ENCODE peak calls at places on chromosomes 11 and 22, in ten cellular contexts. Z is CD8-positive, alpha-beta T cell; X is pancreas; E is cardiac muscle cell; D is HL-60; C is IMR-90; H is heart right ventricle; A is A549; Y is GM12865; K is fibroblast of mammary gland. J is an unnamed sample.

GRCh38 chr11:46948378-46949131 is 12.0 kb downstream of the CSTPP1 start:
- DNase-seq in Z (no peak), D (no peak), C (peak), K (peak), X (no peak), A (no peak), H (no peak), E (peak), Y (no peak), J (peak)

GRCh38 chr22:21447694-21448402 is 19.3 kb upstream of the TMEM191C start:
- DNase-seq in Y (no peak), A (no peak), E (no peak), C (no peak), H (peak), X (peak), Z (no peak), K (no peak), D (no peak), J (no peak)

GRCh38 chr11:1283091-1283511 is 26.3 kb downstream of the TOLLIP start:
- DNase-seq in H (no peak), C (no peak), Y (no peak), A (no peak), Z (no peak), X (no peak), E (no peak), D (no peak), K (no peak), J (no peak)

GRCh38 chr11:122732342-122733300 is 77.1 kb downstream of the UBASH3B start:
- DNase-seq in K (no peak), Y (no peak), X (no peak), Z (no peak), A (no peak), D (no peak), C (no peak), E (no peak), H (no peak), J (no peak)

GRCh38 chr11:96045622-96046456 is 121.9 kb upstream of the MTMR2 start:
- DNase-seq in D (no peak), A (no peak), C (peak), Z (no peak), E (peak), H (peak), X (peak), Y (no peak), K (peak), J (peak)

GRCh38 chr22:38758276-38758945 is 2.6 kb upstream of the SUN2 start:
- DNase-seq in E (no peak), A (no peak), Z (peak), X (no peak), C (no peak), H (no peak), Y (no peak), D (no peak), K (no peak), J (no peak)

GRCh38 chr22:28032896-28033295 is 113.8 kb upstream of the PITPNB start:
- DNase-seq in X (no peak), H (no peak), Y (no peak), Z (no peak), C (no peak), E (no peak), D (no peak), A (no peak), K (no peak), J (no peak)

GRCh38 chr22:37059876-37060449 is 8.4 kb downstream of the KCTD17 start:
- DNase-seq in X (no peak), D (no peak), E (no peak), A (no peak), H (peak), Z (no peak), C (no peak), Y (no peak), K (no peak), J (no peak)

GRCh38 chr11:746289-747175 is 732 bp upstream of the TALDO1 start:
- DNase-seq in X (no peak), K (peak), E (no peak), Y (peak), D (no peak), Z (no peak), H (no peak), C (peak), A (no peak), J (no peak)

GRCh38 chr11:86244522-86245368 is at the start of gene EED:
- DNase-seq in D (peak), Z (peak), C (peak), K (peak), A (peak), H (peak), X (peak), E (peak), Y (peak), J (peak)

GRCh38 chr22:17265649-17266248 is 46.5 kb upstream of the ADA2 start:
- DNase-seq in H (no peak), C (no peak), Y (no peak), A (no peak), X (no peak), E (no peak), D (no peak), Z (no peak), K (no peak), J (no peak)

GRCh38 chr11:99773646-99774045 is 752.9 kb downstream of the CNTN5 start:
- DNase-seq in X (no peak), Z (no peak), H (no peak), E (peak), Y (no peak), C (peak), K (peak), A (no peak), D (no peak), J (no peak)

GRCh38 chr11:790721-791564 is 1.1 kb upstream of the CEND1 start:
- DNase-seq in H (peak), K (no peak), A (no peak), D (no peak), X (no peak), C (no peak), Z (no peak), Y (no peak), E (peak), J (no peak)

GRCh38 chr11:128509990-128510389 is 77.4 kb downstream of the ETS1 start:
- DNase-seq in K (peak), Y (no peak), C (peak), E (peak), H (no peak), X (no peak), A (no peak), Z (no peak), D (no peak), J (no peak)

GRCh38 chr11:37689951-37690350 is 1091.9 kb upstream of the RAG2 start:
- DNase-seq in Y (no peak), D (no peak), A (no peak), Z (no peak), K (no peak), H (no peak), E (no peak), C (no peak), X (no peak), J (peak)

GRCh38 chr22:41687901-41688364 is 734 bp downstream of the SNU13 start:
- DNase-seq in E (peak), Y (peak), Z (no peak), A (no peak), D (peak), H (no peak), X (no peak), C (peak), K (peak), J (no peak)

GRCh38 chr11:1879941-1880720 is 11.6 kb downstream of the PRR33 start:
- DNase-seq in A (no peak), Y (no peak), H (peak), D (no peak), X (no peak), K (peak), E (peak), Z (no peak), C (no peak), J (no peak)

GRCh38 chr11:117600261-117600783 is 196.7 kb downstream of the DSCAML1 start:
- DNase-seq in Y (no peak), Z (no peak), A (no peak), X (no peak), C (no peak), E (no peak), D (no peak), K (no peak), H (no peak), J (no peak)

GRCh38 chr11:117597083-117597482 is 199.9 kb downstream of the DSCAML1 start:
- DNase-seq in Z (no peak), X (peak), C (peak), Y (peak), D (peak), A (peak), E (peak), H (peak), K (peak), J (no peak)

GRCh38 chr11:101202614-101203013 is 73.0 kb upstream of the PGR start:
- DNase-seq in Z (no peak), H (no peak), C (no peak), A (no peak), X (no peak), Y (no peak), K (no peak), E (no peak), D (no peak), J (no peak)

GRCh38 chr11:125081098-125081798 is 18.1 kb downstream of the SLC37A2 start:
- DNase-seq in A (no peak), Z (no peak), X (no peak), H (no peak), Y (no peak), C (no peak), D (no peak), E (no peak), K (no peak), J (no peak)

GRCh38 chr11:575996-576756 is at the start of gene PHRF1:
- DNase-seq in K (peak), D (peak), Y (peak), Z (peak), E (peak), X (peak), H (peak), C (peak), A (peak), J (peak)

GRCh38 chr11:79312591-79313267 is 128.1 kb downstream of the TENM4 start:
- DNase-seq in E (peak), C (peak), Z (no peak), H (no peak), Y (no peak), A (no peak), D (peak), X (no peak), K (peak), J (no peak)

GRCh38 chr11:27623945-27624523 is 76.2 kb downstream of the BDNF start:
- DNase-seq in A (no peak), H (no peak), X (no peak), K (no peak), Y (no peak), E (no peak), C (no peak), Z (no peak), D (no peak), J (no peak)

GRCh38 chr22:24282401-24282800 is 11.8 kb downstream of the SPECC1L start:
- DNase-seq in C (no peak), H (no peak), E (no peak), D (no peak), X (no peak), Z (no peak), K (no peak), A (no peak), Y (no peak), J (no peak)

GRCh38 chr11:36333468-36333867 is 37.4 kb downstream of the PRR5L start:
- DNase-seq in Y (no peak), D (no peak), C (peak), K (peak), X (no peak), Z (no peak), E (peak), A (no peak), H (no peak), J (no peak)

GRCh38 chr11:8809605-8810272 is 101.2 kb upstream of the AKIP1 start:
- DNase-seq in D (no peak), X (no peak), C (no peak), H (no peak), A (no peak), E (no peak), K (no peak), Z (no peak), Y (no peak), J (no peak)

GRCh38 chr11:8807544-8808225 is 103.3 kb upstream of the AKIP1 start:
- DNase-seq in K (peak), Y (no peak), C (peak), Z (no peak), A (no peak), H (no peak), X (peak), D (no peak), E (peak), J (no peak)

GRCh38 chr11:8806974-8807373 is 104.0 kb upstream of the AKIP1 start:
- DNase-seq in Z (no peak), X (no peak), A (no peak), H (no peak), C (no peak), K (no peak), D (no peak), E (no peak), Y (no peak), J (no peak)

GRCh38 chr11:8809185-8809584 is 101.8 kb upstream of the AKIP1 start:
- DNase-seq in D (no peak), K (no peak), E (no peak), Z (no peak), H (no peak), Y (no peak), C (no peak), X (no peak), A (no peak), J (no peak)

GRCh38 chr11:8808226-8808585 is 102.8 kb upstream of the AKIP1 start:
- DNase-seq in E (no peak), A (no peak), Z (no peak), K (no peak), H (no peak), D (no peak), C (no peak), X (peak), Y (no peak), J (no peak)
- H3K4me3 ChIP-seq in E (no peak), A (no peak), Z (no peak), K (peak), H (peak), D (no peak), C (no peak), X (no peak), Y (no peak), J (peak)

GRCh38 chr11:61776561-61777075 is 15.8 kb downstream of the TMEM258 start:
- DNase-seq in Z (no peak), D (no peak), C (peak), X (peak), Y (peak), A (peak), E (peak), H (peak), K (peak), J (no peak)
- TF ChIP-seq CTCF in Z (peak), D (peak), C (peak), X (peak), Y (peak), A (peak), E (peak), H (peak), K (peak), J (peak)

DNA sequence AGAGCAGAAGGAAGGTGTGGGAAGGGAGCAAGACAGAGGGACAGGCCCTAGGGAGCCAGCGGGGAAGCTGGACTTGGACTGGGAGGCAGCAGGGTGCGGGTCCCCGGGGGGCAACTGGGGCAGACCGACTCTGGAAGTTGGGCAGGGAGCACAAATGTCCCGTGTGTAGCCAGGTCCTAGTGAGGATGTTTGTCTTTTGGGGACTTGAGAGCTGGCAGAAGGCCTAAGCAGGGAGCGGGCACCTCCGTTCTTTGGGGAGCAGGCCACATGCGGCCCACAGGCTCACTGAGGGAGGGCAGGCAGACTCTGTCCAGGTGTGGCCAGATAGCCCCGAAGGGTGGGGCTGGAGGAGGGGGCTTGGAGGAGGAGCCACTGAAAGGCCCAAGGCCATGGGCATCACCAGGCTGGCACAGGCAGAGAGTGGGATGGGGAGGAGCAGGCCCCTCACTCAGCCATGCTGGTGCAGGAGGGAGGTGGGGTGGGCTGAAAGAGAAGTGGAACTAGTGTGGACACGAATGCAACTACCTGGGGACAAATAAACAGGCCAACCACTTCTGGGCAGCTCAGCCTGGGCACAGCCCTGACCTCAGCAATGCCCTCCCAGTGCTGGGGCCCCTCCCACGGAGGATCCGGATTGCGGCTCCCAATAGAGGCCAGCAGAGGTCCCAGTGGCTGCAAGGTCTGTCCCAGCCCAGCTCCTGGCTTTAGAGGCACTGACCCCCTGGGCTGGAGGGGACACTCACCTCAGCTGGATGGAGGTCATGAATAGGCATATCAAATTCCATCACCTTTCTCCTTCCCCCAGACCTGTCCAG is 1.3 kb upstream of the SCARF2 start:
- DNase-seq in K (no peak), A (no peak), E (no peak), Y (no peak), H (no peak), X (no peak), D (no peak), C (no peak), Z (no peak), J (no peak)
- H3K4me3 ChIP-seq in K (peak), A (no peak), E (peak), Y (no peak), H (peak), X (no peak), D (no peak), C (peak), Z (no peak), J (peak)

DNA sequence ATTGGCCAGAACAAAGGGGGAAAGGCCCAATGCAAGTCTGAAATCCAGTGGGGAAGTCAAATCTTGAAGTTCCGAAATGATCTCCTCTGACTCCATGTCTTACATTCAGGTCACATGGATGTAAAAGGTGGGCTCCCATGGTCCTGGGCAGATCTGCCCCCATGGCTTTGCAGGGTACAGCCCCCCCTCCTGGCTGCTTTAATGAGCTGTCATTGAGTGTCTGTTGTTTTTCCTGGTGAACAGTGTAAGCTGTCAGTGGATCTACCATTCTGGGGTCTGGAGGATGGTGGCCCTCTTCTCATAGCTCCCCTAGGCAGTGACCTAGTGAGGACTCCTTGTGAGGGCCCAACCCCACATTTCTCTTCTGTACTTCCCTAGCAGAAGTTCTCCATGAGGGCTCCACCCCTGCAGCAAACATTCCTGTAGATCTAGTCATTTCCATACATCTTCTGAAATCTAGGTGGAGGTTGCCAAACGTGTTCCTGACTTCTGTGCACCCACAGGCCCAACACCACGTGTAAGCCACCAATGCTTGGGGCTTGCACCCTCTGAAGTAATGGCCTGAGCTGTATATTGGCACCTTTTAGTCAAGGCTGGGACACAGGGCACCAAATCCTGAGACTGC is 9.3 kb downstream of the CARD18 start:
- DNase-seq in H (no peak), X (no peak), A (no peak), C (no peak), E (no peak), Z (no peak), K (no peak), Y (no peak), D (no peak), J (no peak)
- TF ChIP-seq CTCF in H (no peak), X (no peak), A (no peak), C (no peak), E (no peak), Z (no peak), K (no peak), Y (peak), D (no peak), J (no peak)